ENCODE peak calls at places on chromosomes 7 and 10, in four cellular contexts. One of them, this sample, is unnamed.

GRCh38 chr10:4191894-4192293 is 406.9 kb upstream of the KLF6 start:
- DNase-seq in choroid plexus epithelial cell: no peak
- DNase-seq in transverse colon: no peak
- DNase-seq in WTC11: no peak
- DNase-seq in this sample: no peak

GRCh38 chr7:86970547-86970946 is 88.9 kb downstream of the ELAPOR2 start:
- DNase-seq in transverse colon: no peak
- DNase-seq in choroid plexus epithelial cell: no peak
- DNase-seq in WTC11: no peak
- DNase-seq in this sample: no peak

GRCh38 chr7:30988346-30989005 is 24.7 kb downstream of the GHRHR start:
- DNase-seq in transverse colon: peak; percentile 49
- DNase-seq in WTC11: peak; percentile 50
- DNase-seq in choroid plexus epithelial cell: no peak
- DNase-seq in this sample: peak; percentile 76

GRCh38 chr10:132961864-132962622 is 19.7 kb upstream of the CFAP46 start:
- DNase-seq in WTC11: peak; percentile 85
- DNase-seq in choroid plexus epithelial cell: peak; percentile 83
- DNase-seq in transverse colon: peak; percentile 70
- DNase-seq in this sample: peak; percentile 56

GRCh38 chr7:138608292-138608691 is 92.9 kb downstream of the SVOPL start:
- DNase-seq in choroid plexus epithelial cell: peak; percentile 77
- DNase-seq in WTC11: no peak
- DNase-seq in transverse colon: no peak
- DNase-seq in this sample: no peak

GRCh38 chr10:102627446-102628293 is 16.6 kb upstream of the TRIM8 start:
- DNase-seq in WTC11: peak; percentile 73
- DNase-seq in transverse colon: no peak
- DNase-seq in choroid plexus epithelial cell: peak; percentile 67
- DNase-seq in this sample: peak; percentile 48

GRCh38 chr7:130216750-130217149 is 9.1 kb downstream of the SSMEM1 start:
- DNase-seq in transverse colon: no peak
- DNase-seq in WTC11: no peak
- DNase-seq in choroid plexus epithelial cell: no peak
- DNase-seq in this sample: no peak

GRCh38 chr7:30800785-30801252 is 29.6 kb downstream of the MINDY4 start:
- DNase-seq in transverse colon: peak; percentile 58
- DNase-seq in choroid plexus epithelial cell: peak; percentile 88
- DNase-seq in WTC11: peak; percentile 55
- DNase-seq in this sample: no peak

GRCh38 chr10:130020651-130021372 is 56.7 kb upstream of the EBF3 start:
- DNase-seq in WTC11: no peak
- DNase-seq in transverse colon: no peak
- DNase-seq in choroid plexus epithelial cell: no peak
- DNase-seq in this sample: no peak

GRCh38 chr7:18352339-18353255 is 143.0 kb upstream of the HDAC9 start:
- DNase-seq in WTC11: peak; percentile 39
- DNase-seq in transverse colon: peak; percentile 53
- DNase-seq in choroid plexus epithelial cell: peak; percentile 89
- DNase-seq in this sample: peak; percentile 30

GRCh38 chr7:8260871-8261707 is 878 bp downstream of the ICA1 start:
- DNase-seq in choroid plexus epithelial cell: peak; percentile 2
- DNase-seq in transverse colon: peak; percentile 61
- DNase-seq in WTC11: peak; percentile 16
- DNase-seq in this sample: peak; percentile 23

GRCh38 chr10:119502214-119502613 is 40.3 kb downstream of the RGS10 start:
- DNase-seq in transverse colon: peak; percentile 57
- DNase-seq in choroid plexus epithelial cell: no peak
- DNase-seq in WTC11: no peak
- DNase-seq in this sample: no peak

GRCh38 chr7:95396136-95397032 is at the start of gene PON3:
- DNase-seq in WTC11: peak; percentile 66
- DNase-seq in transverse colon: peak; percentile 48
- DNase-seq in choroid plexus epithelial cell: no peak
- DNase-seq in this sample: peak; percentile 50

GRCh38 chr10:23643396-23643795 is 204.5 kb downstream of the OTUD1 start:
- DNase-seq in choroid plexus epithelial cell: no peak
- DNase-seq in WTC11: no peak
- DNase-seq in transverse colon: peak; percentile 7
- DNase-seq in this sample: no peak

GRCh38 chr10:101694674-101695403 is at the start of gene FBXW4:
- DNase-seq in WTC11: peak; percentile 69
- DNase-seq in choroid plexus epithelial cell: no peak
- DNase-seq in transverse colon: peak; percentile 75
- DNase-seq in this sample: peak; percentile 75

GRCh38 chr10:77027576-77027975 is 610.0 kb downstream of the KCNMA1 start:
- DNase-seq in choroid plexus epithelial cell: no peak
- DNase-seq in transverse colon: no peak
- DNase-seq in WTC11: no peak
- DNase-seq in this sample: no peak

GRCh38 chr7:112266595-112267270 is 60.2 kb downstream of the ZNF277 start:
- DNase-seq in WTC11: no peak
- DNase-seq in transverse colon: no peak
- DNase-seq in choroid plexus epithelial cell: peak; percentile 76
- DNase-seq in this sample: no peak

GRCh38 chr7:97298561-97298960 is 181.1 kb downstream of the SDHAF3 start:
- DNase-seq in WTC11: no peak
- DNase-seq in choroid plexus epithelial cell: peak; percentile 16
- DNase-seq in transverse colon: no peak
- DNase-seq in this sample: no peak

GRCh38 chr7:45584261-45585210 is 10.4 kb downstream of the ADCY1 start:
- DNase-seq in choroid plexus epithelial cell: no peak
- DNase-seq in transverse colon: no peak
- DNase-seq in WTC11: no peak
- DNase-seq in this sample: no peak

GRCh38 chr7:130875265-130875741 is 141.3 kb upstream of the KLF14 start:
- DNase-seq in transverse colon: peak; percentile 67
- DNase-seq in WTC11: peak; percentile 88
- DNase-seq in choroid plexus epithelial cell: peak; percentile 70
- DNase-seq in this sample: no peak

GRCh38 chr10:129970404-129971364 is 6.6 kb upstream of the EBF3 start:
- DNase-seq in transverse colon: no peak
- DNase-seq in WTC11: peak; percentile 37
- DNase-seq in choroid plexus epithelial cell: no peak
- DNase-seq in this sample: peak; percentile 32

GRCh38 chr7:141991144-141991543 is 4.5 kb upstream of the MGAM start:
- DNase-seq in WTC11: no peak
- DNase-seq in choroid plexus epithelial cell: no peak
- DNase-seq in transverse colon: no peak
- DNase-seq in this sample: no peak

GRCh38 chr7:138163800-138164199 is 87.5 kb downstream of the AKR1D1 start:
- DNase-seq in choroid plexus epithelial cell: no peak
- DNase-seq in WTC11: no peak
- DNase-seq in transverse colon: no peak
- DNase-seq in this sample: no peak

GRCh38 chr10:110498087-110498981 is 627 bp downstream of the DUSP5 start:
- DNase-seq in transverse colon: peak; percentile 52
- DNase-seq in choroid plexus epithelial cell: peak; percentile 70
- DNase-seq in WTC11: peak; percentile 51
- DNase-seq in this sample: peak; percentile 64

GRCh38 chr10:110499796-110500514 is 2.2 kb downstream of the DUSP5 start:
- DNase-seq in transverse colon: no peak
- DNase-seq in choroid plexus epithelial cell: peak; percentile 63
- DNase-seq in WTC11: no peak
- DNase-seq in this sample: no peak

GRCh38 chr10:110497438-110498086 is at the start of gene DUSP5:
- DNase-seq in choroid plexus epithelial cell: peak; percentile 96
- DNase-seq in transverse colon: peak; percentile 96
- DNase-seq in WTC11: peak; percentile 91
- DNase-seq in this sample: peak; percentile 93

GRCh38 chr10:110500515-110500905 is 2.8 kb downstream of the DUSP5 start:
- DNase-seq in choroid plexus epithelial cell: peak; percentile 71
- DNase-seq in transverse colon: no peak
- DNase-seq in WTC11: no peak
- DNase-seq in this sample: no peak

GRCh38 chr10:110498982-110499795 is 1.5 kb downstream of the DUSP5 start:
- DNase-seq in WTC11: peak; percentile 48
- DNase-seq in choroid plexus epithelial cell: peak; percentile 83
- DNase-seq in transverse colon: peak; percentile 64
- DNase-seq in this sample: no peak
- TF ChIP-seq CTCF in WTC11: no peak
- TF ChIP-seq CTCF in choroid plexus epithelial cell: peak; percentile 53
- TF ChIP-seq CTCF in transverse colon: no peak
- TF ChIP-seq CTCF in this sample: no peak

GRCh38 chr10:113820507-113820906 is 33.4 kb downstream of the DCLRE1A start:
- DNase-seq in WTC11: peak; percentile 52
- DNase-seq in choroid plexus epithelial cell: no peak
- DNase-seq in transverse colon: no peak
- DNase-seq in this sample: no peak
- TF ChIP-seq CTCF in WTC11: peak; percentile 25
- TF ChIP-seq CTCF in choroid plexus epithelial cell: peak; percentile 21
- TF ChIP-seq CTCF in transverse colon: no peak
- TF ChIP-seq CTCF in this sample: no peak

GRCh38 chr7:27095897-27096755 is at the start of gene HOXA1:
- DNase-seq in transverse colon: peak; percentile 90
- DNase-seq in WTC11: peak; percentile 71
- DNase-seq in choroid plexus epithelial cell: peak; percentile 14
- DNase-seq in this sample: peak; percentile 89
- TF ChIP-seq CTCF in transverse colon: no peak
- TF ChIP-seq CTCF in WTC11: no peak
- TF ChIP-seq CTCF in choroid plexus epithelial cell: no peak
- TF ChIP-seq CTCF in this sample: no peak

GRCh38 chr10:95908450-95908849 is 675 bp downstream of the CC2D2B start:
- DNase-seq in transverse colon: no peak
- DNase-seq in choroid plexus epithelial cell: no peak
- DNase-seq in WTC11: no peak
- DNase-seq in this sample: no peak

GRCh38 chr10:95909591-95909990 is 1.8 kb downstream of the CC2D2B start:
- DNase-seq in transverse colon: no peak
- DNase-seq in WTC11: no peak
- DNase-seq in choroid plexus epithelial cell: no peak
- DNase-seq in this sample: no peak

GRCh38 chr10:95906675-95907453 is 911 bp upstream of the CC2D2B start:
- DNase-seq in transverse colon: peak; percentile 52
- DNase-seq in choroid plexus epithelial cell: peak; percentile 81
- DNase-seq in WTC11: peak; percentile 43
- DNase-seq in this sample: peak; percentile 58

GRCh38 chr10:95907454-95908253 is at the start of gene CC2D2B:
- DNase-seq in choroid plexus epithelial cell: peak; percentile 84
- DNase-seq in transverse colon: peak; percentile 82
- DNase-seq in WTC11: peak; percentile 85
- DNase-seq in this sample: peak; percentile 83
- TF ChIP-seq CTCF in choroid plexus epithelial cell: no peak
- TF ChIP-seq CTCF in transverse colon: no peak
- TF ChIP-seq CTCF in WTC11: no peak
- TF ChIP-seq CTCF in this sample: no peak

DNA sequence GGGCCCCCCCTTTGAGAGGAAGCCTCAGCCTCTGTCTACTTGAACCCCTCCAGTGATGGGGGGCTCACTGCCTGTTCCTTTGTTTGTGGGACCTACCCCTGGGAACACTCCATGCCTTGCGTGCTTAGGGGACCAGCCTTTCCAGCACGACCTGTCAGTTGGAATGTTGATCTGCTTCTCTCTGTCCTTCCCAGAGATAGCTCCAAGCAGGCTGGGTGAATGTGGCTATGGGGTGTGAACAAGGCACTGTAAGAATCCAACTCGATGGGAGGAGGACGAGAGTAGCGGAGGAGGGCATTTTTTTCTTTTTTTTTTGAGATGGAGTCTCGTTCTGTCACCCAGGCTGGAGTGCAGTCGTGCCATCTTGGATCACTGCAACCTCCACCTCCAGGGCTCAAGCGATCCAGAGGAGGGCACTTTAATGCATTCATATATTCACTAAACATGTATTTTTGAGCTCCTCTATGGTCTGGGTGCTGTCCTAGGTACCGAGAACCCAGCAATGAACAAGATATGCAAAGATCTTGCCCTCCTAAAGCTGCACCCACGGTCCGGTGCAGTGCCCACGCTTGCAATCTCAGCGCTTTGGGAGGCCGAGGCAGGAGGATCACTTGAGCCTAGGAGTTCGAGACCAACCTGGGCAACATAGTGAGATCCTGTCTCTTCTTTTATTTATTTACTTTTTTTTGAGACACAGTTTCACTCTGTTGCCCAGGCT is 8.5 kb downstream of the CLIP2 start:
- DNase-seq in choroid plexus epithelial cell: no peak
- DNase-seq in transverse colon: no peak
- DNase-seq in WTC11: no peak
- DNase-seq in this sample: no peak
- TF ChIP-seq CTCF in choroid plexus epithelial cell: no peak
- TF ChIP-seq CTCF in transverse colon: no peak
- TF ChIP-seq CTCF in WTC11: no peak
- TF ChIP-seq CTCF in this sample: no peak

GRCh38 chr10:8912108-8912507 is 857.6 kb downstream of the GATA3 start:
- DNase-seq in WTC11: no peak
- DNase-seq in choroid plexus epithelial cell: no peak
- DNase-seq in transverse colon: no peak
- DNase-seq in this sample: no peak

GRCh38 chr10:8902926-8903325 is 848.4 kb downstream of the GATA3 start:
- DNase-seq in choroid plexus epithelial cell: no peak
- DNase-seq in WTC11: no peak
- DNase-seq in transverse colon: no peak
- DNase-seq in this sample: no peak

GRCh38 chr10:8910314-8910713 is 855.8 kb downstream of the GATA3 start:
- DNase-seq in WTC11: no peak
- DNase-seq in choroid plexus epithelial cell: no peak
- DNase-seq in transverse colon: no peak
- DNase-seq in this sample: no peak

GRCh38 chr10:8911032-8911431 is 856.5 kb downstream of the GATA3 start:
- DNase-seq in choroid plexus epithelial cell: no peak
- DNase-seq in transverse colon: no peak
- DNase-seq in WTC11: no peak
- DNase-seq in this sample: no peak

GRCh38 chr10:8908013-8908412 is 853.5 kb downstream of the GATA3 start:
- DNase-seq in WTC11: peak; percentile 51
- DNase-seq in transverse colon: no peak
- DNase-seq in choroid plexus epithelial cell: no peak
- DNase-seq in this sample: no peak
- TF ChIP-seq CTCF in WTC11: no peak
- TF ChIP-seq CTCF in transverse colon: no peak
- TF ChIP-seq CTCF in choroid plexus epithelial cell: no peak
- TF ChIP-seq CTCF in this sample: no peak

GRCh38 chr10:99855479-99856071 is 73.1 kb downstream of the ABCC2 start:
- DNase-seq in choroid plexus epithelial cell: no peak
- DNase-seq in transverse colon: no peak
- DNase-seq in WTC11: no peak
- DNase-seq in this sample: no peak

GRCh38 chr10:99852481-99853213 is 70.2 kb downstream of the ABCC2 start:
- DNase-seq in WTC11: no peak
- DNase-seq in choroid plexus epithelial cell: no peak
- DNase-seq in transverse colon: no peak
- DNase-seq in this sample: no peak

GRCh38 chr10:99851825-99852224 is 69.4 kb downstream of the ABCC2 start:
- DNase-seq in choroid plexus epithelial cell: no peak
- DNase-seq in WTC11: no peak
- DNase-seq in transverse colon: no peak
- DNase-seq in this sample: no peak

GRCh38 chr10:99853655-99854054 is 71.2 kb downstream of the ABCC2 start:
- DNase-seq in transverse colon: no peak
- DNase-seq in choroid plexus epithelial cell: no peak
- DNase-seq in WTC11: no peak
- DNase-seq in this sample: no peak

GRCh38 chr10:99854860-99855259 is 72.4 kb downstream of the ABCC2 start:
- DNase-seq in transverse colon: no peak
- DNase-seq in WTC11: no peak
- DNase-seq in choroid plexus epithelial cell: peak; percentile 92
- DNase-seq in this sample: no peak
- TF ChIP-seq CTCF in transverse colon: peak; percentile 17
- TF ChIP-seq CTCF in WTC11: no peak
- TF ChIP-seq CTCF in choroid plexus epithelial cell: peak; percentile 85
- TF ChIP-seq CTCF in this sample: peak; percentile 20